ENCODE peak calls at places on chromosomes 6 and 20, in five cellular contexts. C is stomach, B is HCEC 1CT, M is GM13977, V is HTR-8/SVneo. G is an unnamed sample.

GRCh38 chr6:116111552-116112528 is 11.2 kb downstream of the NT5DC1 start:
- DNase-seq in C (peak), B (peak), M (no peak), V (no peak), G (peak)

GRCh38 chr6:89120371-89120770 is 2.5 kb upstream of the SRSF12 start:
- DNase-seq in C (no peak), B (peak), M (no peak), V (no peak), G (no peak)

GRCh38 chr6:128659878-128660622 is 139.7 kb upstream of the PTPRK start:
- DNase-seq in C (no peak), B (no peak), M (no peak), V (no peak), G (peak)

GRCh38 chr20:60283281-60283680 is 325.1 kb downstream of the CDH26 start:
- DNase-seq in C (no peak), B (no peak), M (no peak), V (no peak), G (no peak)

GRCh38 chr6:15443119-15443518 is 197.2 kb downstream of the JARID2 start:
- DNase-seq in C (no peak), B (peak), M (no peak), V (peak), G (no peak)

GRCh38 chr6:136192917-136193316 is 57.2 kb downstream of the MTFR2 start:
- DNase-seq in C (no peak), B (no peak), M (no peak), V (no peak), G (no peak)

GRCh38 chr6:149433901-149434300 is 33.8 kb downstream of the SUMO4 start:
- DNase-seq in C (no peak), B (no peak), M (no peak), V (no peak), G (no peak)

GRCh38 chr20:63064310-63064709 is 57.5 kb upstream of the BHLHE23 start:
- DNase-seq in C (no peak), B (no peak), M (no peak), V (no peak), G (no peak)

GRCh38 chr6:4327841-4328240 is 192.5 kb upstream of the ECI2 start:
- DNase-seq in C (no peak), B (no peak), M (no peak), V (no peak), G (no peak)

GRCh38 chr6:44257007-44257752 is at the start of gene SLC35B2:
- DNase-seq in C (peak), B (peak), M (peak), V (peak), G (peak)

GRCh38 chr20:20012517-20012916 is 4.6 kb upstream of the NAA20 start:
- DNase-seq in C (no peak), B (no peak), M (no peak), V (no peak), G (no peak)

GRCh38 chr20:46852313-46852712 is 42.3 kb upstream of the EYA2 start:
- DNase-seq in C (no peak), B (no peak), M (no peak), V (no peak), G (no peak)